ENCODE peak calls at places on chromosomes 4 and X, in eight cellular contexts. R, K, U, S, J, D, F and E are unnamed samples.
A peak's percentile ranks its signal among the peaks of the same experiment; 100 is the strongest.

GRCh38 chrX:93580634-93581033 is 92.7 kb downstream of the NAP1L3 start:
- DNase-seq in R (no peak), K (no peak), U (no peak), S (no peak), J (no peak), D (no peak), F (no peak), E (no peak)

GRCh38 chr4:173766231-173766630 is 236.2 kb upstream of the HAND2 start:
- DNase-seq in R (no peak), K (no peak), U (no peak), S (no peak), J (peak; percentile 75), D (no peak), F (no peak), E (no peak)

GRCh38 chrX:134631404-134632346 is 26.6 kb downstream of the PLAC1 start:
- DNase-seq in R (peak; percentile 47), K (no peak), U (no peak), S (no peak), J (peak; percentile 7), D (no peak), F (no peak), E (no peak)

GRCh38 chr4:25019501-25019900 is 11.2 kb downstream of the LGI2 start:
- DNase-seq in R (no peak), K (no peak), U (no peak), S (no peak), J (no peak), D (no peak), F (no peak), E (no peak)

GRCh38 chrX:107826286-107827136 is 845 bp downstream of the MID2 start:
- DNase-seq in R (peak; percentile 41), K (peak; percentile 19), U (peak; percentile 13), S (peak; percentile 6), J (peak; percentile 28), D (peak; percentile 25), F (peak; percentile 11), E (peak; percentile 50)

GRCh38 chr4:1852904-1853623 is 2.9 kb downstream of the LETM1 start:
- DNase-seq in R (no peak), K (no peak), U (no peak), S (no peak), J (no peak), D (no peak), F (no peak), E (no peak)

GRCh38 chr4:188821500-188821899 is 682.3 kb downstream of the TRIML1 start:
- DNase-seq in R (no peak), K (no peak), U (no peak), S (no peak), J (no peak), D (no peak), F (no peak), E (no peak)

GRCh38 chr4:39023059-39023458 is 9.2 kb downstream of the TMEM156 start:
- DNase-seq in R (no peak), K (no peak), U (no peak), S (no peak), J (no peak), D (no peak), F (no peak), E (no peak)

GRCh38 chr4:15971068-15971801 is 8.3 kb upstream of the FGFBP2 start:
- DNase-seq in R (no peak), K (no peak), U (peak; percentile 2), S (no peak), J (no peak), D (no peak), F (no peak), E (no peak)

GRCh38 chr4:38085394-38086150 is 125.4 kb downstream of the PTTG2 start:
- DNase-seq in R (no peak), K (no peak), U (no peak), S (no peak), J (no peak), D (no peak), F (no peak), E (no peak)

GRCh38 chrX:133868687-133869086 is 116.7 kb downstream of the GPC3 start:
- DNase-seq in R (no peak), K (no peak), U (no peak), S (no peak), J (peak; percentile 4), D (no peak), F (no peak), E (no peak)

GRCh38 chr4:154491731-154492249 is at the start of gene DCHS2:
- DNase-seq in R (no peak), K (no peak), U (no peak), S (no peak), J (peak; percentile 55), D (peak; percentile 57), F (no peak), E (peak; percentile 37)

GRCh38 chr4:61427818-61428495 is 227.8 kb downstream of the ADGRL3 start:
- DNase-seq in R (no peak), K (no peak), U (no peak), S (no peak), J (no peak), D (no peak), F (peak; percentile 18), E (no peak)

GRCh38 chr4:34417160-34417559 is 1827.2 kb downstream of the ARAP2 start:
- DNase-seq in R (no peak), K (no peak), U (no peak), S (no peak), J (peak; percentile 19), D (no peak), F (no peak), E (no peak)